ENCODE peak calls at places on chromosome 6, in five cellular contexts. One of them, this sample, is unnamed.
A peak's percentile ranks its signal among the peaks of the same experiment; 100 is the strongest.

GRCh38 chr6:1500874-1501273 is 108.8 kb upstream of the FOXC1 start:
- DNase-seq in HCT116: no peak
- DNase-seq in psoas muscle: no peak
- DNase-seq in heart right ventricle: no peak
- DNase-seq in left ventricle myocardium inferior: no peak
- DNase-seq in this sample: no peak

GRCh38 chr6:70820778-70821177 is 136.1 kb downstream of the B3GAT2 start:
- DNase-seq in heart right ventricle: no peak
- DNase-seq in left ventricle myocardium inferior: no peak
- DNase-seq in HCT116: no peak
- DNase-seq in psoas muscle: no peak
- DNase-seq in this sample: no peak

GRCh38 chr6:108425428-108425827 is 130.6 kb downstream of the AFG1L start:
- DNase-seq in HCT116: no peak
- DNase-seq in left ventricle myocardium inferior: no peak
- DNase-seq in heart right ventricle: no peak
- DNase-seq in psoas muscle: no peak
- DNase-seq in this sample: no peak

GRCh38 chr6:132401120-132401940 is at the start of gene MOXD1:
- DNase-seq in left ventricle myocardium inferior: peak; percentile 45
- DNase-seq in psoas muscle: peak; percentile 52
- DNase-seq in heart right ventricle: peak; percentile 41
- DNase-seq in HCT116: no peak
- DNase-seq in this sample: peak; percentile 59

GRCh38 chr6:308307-308706 is 16.0 kb downstream of the DUSP22 start:
- DNase-seq in heart right ventricle: no peak
- DNase-seq in left ventricle myocardium inferior: no peak
- DNase-seq in HCT116: no peak
- DNase-seq in psoas muscle: no peak
- DNase-seq in this sample: no peak

GRCh38 chr6:128950864-128951263 is 67.9 kb downstream of the LAMA2 start:
- DNase-seq in left ventricle myocardium inferior: no peak
- DNase-seq in HCT116: no peak
- DNase-seq in heart right ventricle: no peak
- DNase-seq in psoas muscle: no peak
- DNase-seq in this sample: no peak

GRCh38 chr6:169905041-169905807 is 153.8 kb downstream of the ERMARD start:
- DNase-seq in left ventricle myocardium inferior: no peak
- DNase-seq in heart right ventricle: no peak
- DNase-seq in HCT116: no peak
- DNase-seq in psoas muscle: no peak
- DNase-seq in this sample: peak; percentile 87

GRCh38 chr6:49720372-49720771 is 7.0 kb upstream of the CRISP2 start:
- DNase-seq in heart right ventricle: no peak
- DNase-seq in left ventricle myocardium inferior: no peak
- DNase-seq in psoas muscle: no peak
- DNase-seq in HCT116: no peak
- DNase-seq in this sample: no peak

GRCh38 chr6:143040018-143040417 is 20.7 kb upstream of the AIG1 start:
- DNase-seq in psoas muscle: no peak
- DNase-seq in HCT116: no peak
- DNase-seq in heart right ventricle: no peak
- DNase-seq in left ventricle myocardium inferior: no peak
- DNase-seq in this sample: no peak

GRCh38 chr6:143039548-143039947 is 21.1 kb upstream of the AIG1 start:
- DNase-seq in left ventricle myocardium inferior: no peak
- DNase-seq in psoas muscle: no peak
- DNase-seq in HCT116: no peak
- DNase-seq in heart right ventricle: no peak
- DNase-seq in this sample: no peak

GRCh38 chr6:143037470-143037869 is 23.2 kb upstream of the AIG1 start:
- DNase-seq in heart right ventricle: no peak
- DNase-seq in HCT116: no peak
- DNase-seq in psoas muscle: no peak
- DNase-seq in left ventricle myocardium inferior: no peak
- DNase-seq in this sample: no peak

GRCh38 chr6:143038845-143039244 is 21.8 kb upstream of the AIG1 start:
- DNase-seq in HCT116: no peak
- DNase-seq in heart right ventricle: no peak
- DNase-seq in psoas muscle: no peak
- DNase-seq in left ventricle myocardium inferior: no peak
- DNase-seq in this sample: no peak

DNA sequence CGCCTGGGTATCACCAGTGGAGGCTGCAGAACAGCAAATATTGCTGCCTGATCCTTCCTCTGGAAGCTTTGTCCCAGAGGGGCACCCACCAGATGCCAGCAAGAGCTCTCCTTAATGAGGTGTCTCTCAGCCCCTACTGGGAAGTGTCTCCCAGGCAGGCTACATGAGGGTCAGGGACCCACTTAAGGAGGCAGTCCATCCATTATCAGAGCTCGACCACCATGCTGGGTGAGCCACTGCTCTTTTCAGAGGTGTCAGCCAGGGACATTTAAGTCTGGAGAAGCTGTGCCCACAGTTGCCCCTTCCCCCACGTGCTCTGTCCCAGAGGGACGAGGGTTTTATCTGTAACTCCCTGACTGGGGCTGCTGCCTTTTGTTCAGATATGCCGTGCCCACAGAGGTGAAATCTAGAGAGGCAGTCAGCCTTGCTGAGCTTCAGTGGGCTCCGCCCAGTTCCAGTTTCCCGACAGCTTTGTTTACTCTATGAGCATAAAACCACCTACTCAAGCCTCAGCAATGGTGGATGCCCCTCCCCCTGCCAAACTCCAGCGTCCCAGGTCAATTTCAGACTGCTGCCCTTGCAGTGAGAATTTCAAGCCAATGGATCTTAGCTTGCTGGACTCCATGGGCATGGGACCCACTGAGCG is 25.9 kb upstream of the AIG1 start:
- DNase-seq in left ventricle myocardium inferior: no peak
- DNase-seq in HCT116: no peak
- DNase-seq in heart right ventricle: no peak
- DNase-seq in psoas muscle: no peak
- DNase-seq in this sample: no peak
- H3K4me1 ChIP-seq in left ventricle myocardium inferior: no peaks in the 10 kb centered on the region
- H3K4me1 ChIP-seq in HCT116: no peaks in the 10 kb centered on the region
- H3K4me1 ChIP-seq in heart right ventricle: no peaks in the 10 kb centered on the region
- H3K4me1 ChIP-seq in psoas muscle: no peaks in the 10 kb centered on the region
- H3K4me1 ChIP-seq in this sample: no peaks in the 10 kb centered on the region

GRCh38 chr6:105781248-105781647 is 304.9 kb upstream of the PRDM1 start:
- DNase-seq in heart right ventricle: no peak
- DNase-seq in psoas muscle: peak; percentile 54
- DNase-seq in left ventricle myocardium inferior: no peak
- DNase-seq in HCT116: peak; percentile 47
- DNase-seq in this sample: no peak
- H3K4me1 ChIP-seq in heart right ventricle: no peaks in the 10 kb centered on the region
- H3K4me1 ChIP-seq in psoas muscle: no peaks in the 10 kb centered on the region
- H3K4me1 ChIP-seq in left ventricle myocardium inferior: no peaks in the 10 kb centered on the region
- H3K4me1 ChIP-seq in HCT116: peaks cover 12% of the 10 kb centered on the region
- H3K4me1 ChIP-seq in this sample: no peaks in the 10 kb centered on the region

GRCh38 chr6:56689663-56690062 is 47.0 kb upstream of the DST start:
- DNase-seq in psoas muscle: no peak
- DNase-seq in HCT116: no peak
- DNase-seq in heart right ventricle: no peak
- DNase-seq in left ventricle myocardium inferior: no peak
- DNase-seq in this sample: no peak
- H3K4me1 ChIP-seq in psoas muscle: peaks cover 32% of the 10 kb centered on the region
- H3K4me1 ChIP-seq in HCT116: peaks cover 24% of the 10 kb centered on the region
- H3K4me1 ChIP-seq in heart right ventricle: peaks cover 28% of the 10 kb centered on the region
- H3K4me1 ChIP-seq in left ventricle myocardium inferior: peaks cover 86% of the 10 kb centered on the region
- H3K4me1 ChIP-seq in this sample: peaks cover 11% of the 10 kb centered on the region

DNA sequence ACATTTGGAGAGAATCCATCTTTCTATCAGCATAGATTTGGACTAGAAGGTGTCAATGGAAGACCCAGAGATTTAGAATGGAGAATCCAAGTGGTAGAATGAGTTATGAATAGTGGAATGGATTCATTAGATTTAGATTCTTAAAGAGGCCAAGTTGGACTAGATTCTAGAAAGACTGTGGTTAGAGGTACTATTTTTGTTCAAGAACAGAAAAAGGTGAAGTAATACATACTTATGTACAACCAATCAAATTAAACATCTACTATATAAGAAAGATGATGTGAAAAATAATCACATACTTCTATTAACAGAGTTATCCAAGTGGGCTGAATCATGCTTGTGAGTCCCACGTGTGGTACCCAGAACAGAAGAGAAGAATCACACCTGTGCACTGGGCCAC is 33.8 kb upstream of the ADTRP start:
- DNase-seq in psoas muscle: no peak
- DNase-seq in heart right ventricle: no peak
- DNase-seq in HCT116: no peak
- DNase-seq in left ventricle myocardium inferior: no peak
- DNase-seq in this sample: no peak
- H3K4me1 ChIP-seq in psoas muscle: no peaks in the 10 kb centered on the region
- H3K4me1 ChIP-seq in heart right ventricle: peaks cover 20% of the 10 kb centered on the region
- H3K4me1 ChIP-seq in HCT116: no peaks in the 10 kb centered on the region
- H3K4me1 ChIP-seq in left ventricle myocardium inferior: peaks cover 22% of the 10 kb centered on the region
- H3K4me1 ChIP-seq in this sample: peaks cover 19% of the 10 kb centered on the region

GRCh38 chr6:45898941-45899682 is 116.5 kb downstream of the CLIC5 start:
- DNase-seq in HCT116: no peak
- DNase-seq in psoas muscle: no peak
- DNase-seq in heart right ventricle: no peak
- DNase-seq in left ventricle myocardium inferior: no peak
- DNase-seq in this sample: no peak
- H3K4me1 ChIP-seq in HCT116: no peaks in the 10 kb centered on the region
- H3K4me1 ChIP-seq in psoas muscle: peaks cover 44% of the 10 kb centered on the region
- H3K4me1 ChIP-seq in heart right ventricle: peaks cover 9% of the 10 kb centered on the region
- H3K4me1 ChIP-seq in left ventricle myocardium inferior: peaks cover 79% of the 10 kb centered on the region
- H3K4me1 ChIP-seq in this sample: no peaks in the 10 kb centered on the region

GRCh38 chr6:13261464-13261994 is 66.8 kb downstream of the TBC1D7 start:
- DNase-seq in left ventricle myocardium inferior: no peak
- DNase-seq in HCT116: no peak
- DNase-seq in psoas muscle: no peak
- DNase-seq in heart right ventricle: no peak
- DNase-seq in this sample: no peak
- H3K4me1 ChIP-seq in left ventricle myocardium inferior: peaks cover 20% of the 10 kb centered on the region
- H3K4me1 ChIP-seq in HCT116: no peaks in the 10 kb centered on the region
- H3K4me1 ChIP-seq in psoas muscle: no peaks in the 10 kb centered on the region
- H3K4me1 ChIP-seq in heart right ventricle: no peaks in the 10 kb centered on the region
- H3K4me1 ChIP-seq in this sample: peaks cover 5% of the 10 kb centered on the region

DNA sequence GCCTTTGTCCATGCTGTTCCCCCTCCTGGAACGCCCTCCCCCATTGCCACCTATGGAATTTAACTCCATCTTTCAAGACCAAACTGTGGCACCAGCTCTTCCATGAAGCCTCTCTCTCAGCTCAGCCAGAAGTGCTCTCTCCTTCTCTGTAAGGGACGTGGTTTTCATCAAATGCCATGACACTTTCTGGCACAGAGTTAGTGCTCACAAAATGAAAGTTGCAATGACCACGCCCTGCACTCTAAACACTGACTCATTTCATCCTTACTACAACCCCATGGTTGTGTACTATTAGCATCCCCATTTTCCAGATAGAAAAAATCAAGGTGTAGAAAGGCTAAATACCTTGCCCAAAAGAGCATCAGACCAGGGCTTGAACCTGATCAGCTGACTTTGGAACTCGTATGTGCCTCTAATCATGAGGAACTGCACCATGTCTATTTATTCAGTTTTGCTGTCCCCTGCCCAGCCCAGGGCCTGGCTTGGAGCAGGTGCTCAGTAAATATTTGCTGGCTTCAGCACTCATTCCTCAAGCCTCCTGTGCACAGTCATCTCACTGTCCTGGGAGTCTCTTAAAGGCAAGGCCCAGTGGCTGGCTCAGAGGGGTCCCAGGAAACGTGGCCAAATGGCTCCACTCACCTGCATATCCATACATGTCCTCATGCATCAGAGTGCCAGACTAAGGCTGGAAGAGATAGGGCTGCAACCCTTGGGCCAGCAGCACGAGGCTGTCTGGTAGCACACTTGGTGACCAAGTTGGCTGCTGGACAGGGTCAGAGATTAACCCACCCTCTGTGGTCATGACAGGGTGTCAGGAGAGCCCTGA is 77.9 kb downstream of the MRPL14 start:
- DNase-seq in psoas muscle: no peak
- DNase-seq in heart right ventricle: no peak
- DNase-seq in left ventricle myocardium inferior: no peak
- DNase-seq in HCT116: no peak
- DNase-seq in this sample: no peak
- H3K4me1 ChIP-seq in psoas muscle: peaks cover 41% of the 10 kb centered on the region
- H3K4me1 ChIP-seq in heart right ventricle: peaks cover 32% of the 10 kb centered on the region
- H3K4me1 ChIP-seq in left ventricle myocardium inferior: peaks cover 74% of the 10 kb centered on the region
- H3K4me1 ChIP-seq in HCT116: peaks cover 25% of the 10 kb centered on the region
- H3K4me1 ChIP-seq in this sample: peaks cover 23% of the 10 kb centered on the region

GRCh38 chr6:136784271-136784664 is 8.0 kb downstream of the MAP3K5 start:
- DNase-seq in HCT116: no peak
- DNase-seq in left ventricle myocardium inferior: no peak
- DNase-seq in heart right ventricle: no peak
- DNase-seq in psoas muscle: no peak
- DNase-seq in this sample: no peak
- H3K4me1 ChIP-seq in HCT116: peaks cover 14% of the 10 kb centered on the region
- H3K4me1 ChIP-seq in left ventricle myocardium inferior: peaks cover 99% of the 10 kb centered on the region
- H3K4me1 ChIP-seq in heart right ventricle: peaks cover 45% of the 10 kb centered on the region
- H3K4me1 ChIP-seq in psoas muscle: peaks cover 10% of the 10 kb centered on the region
- H3K4me1 ChIP-seq in this sample: peaks cover 69% of the 10 kb centered on the region

DNA sequence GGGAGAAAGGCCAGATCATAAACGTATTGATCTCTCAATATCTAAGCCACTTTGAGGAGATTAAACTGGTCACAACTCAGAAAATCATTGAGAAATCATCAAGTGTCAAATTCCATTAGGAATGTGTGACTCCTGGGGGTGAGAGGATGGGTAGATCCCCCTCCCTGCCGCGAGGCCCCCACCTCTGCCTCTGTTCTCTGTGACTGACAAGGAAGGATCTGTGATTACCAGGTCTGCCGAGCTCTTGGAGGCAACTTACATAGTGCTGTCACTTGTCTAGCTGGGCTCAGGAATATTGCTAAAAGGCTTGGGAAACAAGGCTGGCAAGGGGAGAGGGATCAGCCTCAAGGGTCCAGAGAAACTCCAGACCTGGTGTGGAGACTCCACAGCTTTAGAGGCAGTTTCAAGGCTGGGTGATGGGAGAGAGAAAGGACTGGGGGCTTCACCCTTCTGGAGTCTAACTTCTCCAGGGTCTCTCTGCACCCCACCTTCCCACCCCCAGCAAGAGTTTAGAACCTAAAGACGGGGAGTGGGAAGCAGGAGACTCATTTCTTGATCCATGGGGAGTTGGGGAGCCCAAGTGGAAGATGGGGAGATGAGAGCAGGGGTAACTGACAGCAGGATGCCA is 11.6 kb upstream of the ARMC12 start:
- DNase-seq in heart right ventricle: no peak
- DNase-seq in left ventricle myocardium inferior: no peak
- DNase-seq in psoas muscle: peak; percentile 76
- DNase-seq in HCT116: no peak
- DNase-seq in this sample: no peak
- H3K4me1 ChIP-seq in heart right ventricle: peaks cover 74% of the 10 kb centered on the region
- H3K4me1 ChIP-seq in left ventricle myocardium inferior: peaks cover 95% of the 10 kb centered on the region
- H3K4me1 ChIP-seq in psoas muscle: peaks cover 69% of the 10 kb centered on the region
- H3K4me1 ChIP-seq in HCT116: peaks cover 37% of the 10 kb centered on the region
- H3K4me1 ChIP-seq in this sample: peaks cover 89% of the 10 kb centered on the region

DNA sequence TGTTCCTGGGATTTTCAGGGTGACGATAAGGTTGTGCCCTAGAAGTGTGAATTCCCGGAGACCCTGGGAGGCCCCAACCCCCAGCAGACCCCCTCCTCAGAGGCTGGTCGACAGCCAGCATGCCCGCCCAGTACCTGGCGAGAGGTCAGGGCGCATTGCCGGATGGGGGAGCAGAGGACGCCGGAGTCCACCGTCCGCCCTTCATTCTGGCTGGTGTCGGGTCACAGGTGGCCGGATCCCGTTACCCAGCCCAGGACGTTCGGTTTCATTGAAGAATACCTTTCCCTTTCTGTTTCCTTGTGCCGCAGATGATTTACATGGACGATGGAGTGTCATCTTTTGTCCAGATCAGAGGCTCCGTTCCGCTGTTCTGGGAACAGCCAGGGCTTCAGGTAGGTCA is 61.3 kb downstream of the SYNJ2 start:
- DNase-seq in left ventricle myocardium inferior: peak; percentile 19
- DNase-seq in HCT116: no peak
- DNase-seq in psoas muscle: peak; percentile 78
- DNase-seq in heart right ventricle: no peak
- DNase-seq in this sample: no peak
- H3K4me1 ChIP-seq in left ventricle myocardium inferior: peaks cover 75% of the 10 kb centered on the region
- H3K4me1 ChIP-seq in HCT116: peaks cover 84% of the 10 kb centered on the region
- H3K4me1 ChIP-seq in psoas muscle: peaks cover 71% of the 10 kb centered on the region
- H3K4me1 ChIP-seq in heart right ventricle: peaks cover 29% of the 10 kb centered on the region
- H3K4me1 ChIP-seq in this sample: peaks cover 14% of the 10 kb centered on the region

This sample was measured in body of pancreas.